ENCODE peak calls at places on chromosomes 16 and 17, in seven cellular contexts. P is Peyer's patch; Q is A549; I is OCI-LY7; X is tibial nerve; F is CD8-positive, alpha-beta T cell; L is epithelial cell of esophagus. T is an unnamed sample.

GRCh38 chr16:88570691-88571092 is 489 bp downstream of the ZC3H18 start:
- DNase-seq in P (no peak), Q (no peak), I (peak; percentile 49), X (no peak), F (peak; percentile 39), L (peak; percentile 40), T (peak; percentile 41)

GRCh38 chr17:1414001-1414574 is 14.1 kb upstream of the YWHAE start:
- DNase-seq in P (no peak), Q (no peak), I (no peak), X (no peak), F (no peak), L (no peak), T (no peak)

GRCh38 chr17:39169101-39169500 is 3.1 kb upstream of the ARL5C start:
- DNase-seq in P (no peak), Q (no peak), I (no peak), X (no peak), F (no peak), L (no peak), T (no peak)

GRCh38 chr17:69574257-69575197 is 160.0 kb downstream of the MAP2K6 start:
- DNase-seq in P (no peak), Q (no peak), I (peak; percentile 45), X (no peak), F (no peak), L (no peak), T (no peak)

GRCh38 chr16:813204-813915 is 12.8 kb upstream of the GNG13 start:
- DNase-seq in P (peak; percentile 32), Q (peak; percentile 63), I (peak; percentile 44), X (peak; percentile 26), F (peak; percentile 29), L (no peak), T (peak; percentile 38)

GRCh38 chr16:75764154-75764768 is 38.0 kb upstream of the CPHXL start:
- DNase-seq in P (peak; percentile 45), Q (peak; percentile 58), I (peak; percentile 88), X (peak; percentile 61), F (peak; percentile 29), L (peak; percentile 78), T (peak; percentile 87)

GRCh38 chr16:29811896-29812665 is at the start of gene PRRT2:
- DNase-seq in P (peak; percentile 51), Q (no peak), I (no peak), X (peak; percentile 49), F (peak; percentile 9), L (no peak), T (peak; percentile 38)

GRCh38 chr17:1478418-1478817 is 14.1 kb downstream of the MYO1C start:
- DNase-seq in P (no peak), Q (no peak), I (no peak), X (no peak), F (no peak), L (no peak), T (no peak)

GRCh38 chr17:72193395-72194106 is 72.7 kb downstream of the SOX9 start:
- DNase-seq in P (no peak), Q (no peak), I (no peak), X (no peak), F (no peak), L (peak; percentile 44), T (no peak)

GRCh38 chr17:35241520-35241919 is 1.4 kb upstream of the SLFN5 start:
- DNase-seq in P (no peak), Q (no peak), I (no peak), X (no peak), F (peak; percentile 18), L (no peak), T (no peak)

GRCh38 chr16:80586476-80586875 is 45.7 kb downstream of the DYNLRB2 start:
- DNase-seq in P (no peak), Q (no peak), I (no peak), X (no peak), F (no peak), L (no peak), T (no peak)

GRCh38 chr16:69395859-69396186 is 10.0 kb upstream of the TERF2 start:
- DNase-seq in P (no peak), Q (no peak), I (no peak), X (no peak), F (no peak), L (no peak), T (no peak)
- TF ChIP-seq CTCF in P (no peak), Q (no peak), I (no peak), X (no peak), F (no peak), L (no peak), T (no peak)

GRCh38 chr16:11784048-11784780 is 12.8 kb downstream of the ZC3H7A start:
- DNase-seq in P (no peak), Q (no peak), I (no peak), X (no peak), F (no peak), L (no peak), T (no peak)
- H3K4me3 ChIP-seq in P (no peak overlapping the region), Q (no peak overlapping the region), I (peak overlapping the region; percentile 53), X (no peak overlapping the region), F (peak overlapping the region; percentile 17), L (no peak overlapping the region), T (peak overlapping the region; percentile 66)

GRCh38 chr17:82203920-82204319 is 8.7 kb downstream of the CCDC57 start:
- DNase-seq in P (no peak), Q (no peak), I (no peak), X (no peak), F (no peak), L (no peak), T (no peak)
- TF ChIP-seq CTCF in P (no peak), Q (no peak), I (no peak), X (no peak), F (no peak), L (no peak), T (no peak)

DNA sequence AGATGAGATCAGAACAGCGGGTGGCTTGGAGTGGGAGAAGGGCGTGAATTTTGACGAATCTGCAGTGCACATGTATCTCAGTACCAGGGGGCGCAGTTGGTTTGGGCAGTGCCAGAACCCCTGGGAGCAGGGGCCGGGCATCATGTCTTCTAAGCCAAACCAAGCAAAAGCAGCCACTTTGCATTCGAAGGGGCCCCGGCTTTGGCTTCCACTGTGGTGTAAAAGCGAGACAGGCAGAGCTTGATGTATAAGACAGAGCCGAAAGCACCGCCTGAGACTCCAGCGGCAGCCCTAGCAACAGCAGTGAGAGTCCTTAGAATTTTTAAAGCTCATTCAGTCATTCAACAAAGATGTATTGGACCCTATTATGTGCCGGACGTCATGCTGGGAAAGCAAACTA is 3.8 kb upstream of the XYLT1 start:
- DNase-seq in P (peak; percentile 40), Q (no peak), I (peak; percentile 41), X (no peak), F (no peak), L (no peak), T (peak; percentile 42)
- H3K4me3 ChIP-seq in P (no peak overlapping the region), Q (no peak overlapping the region), I (no peak overlapping the region), X (no peak overlapping the region), F (no peak overlapping the region), L (no peak overlapping the region), T (no peak overlapping the region)

GRCh38 chr17:50865868-50866260 is 290 bp downstream of the TOB1 start:
- DNase-seq in P (no peak), Q (no peak), I (no peak), X (no peak), F (no peak), L (no peak), T (no peak)

GRCh38 chr17:50864747-50865059 is 1.5 kb downstream of the TOB1 start:
- DNase-seq in P (no peak), Q (no peak), I (no peak), X (no peak), F (no peak), L (no peak), T (no peak)

GRCh38 chr17:50863221-50863843 is 2.8 kb downstream of the TOB1 start:
- DNase-seq in P (peak; percentile 27), Q (no peak), I (peak; percentile 41), X (peak; percentile 66), F (no peak), L (peak; percentile 43), T (peak; percentile 63)

GRCh38 chr17:50865060-50865867 is 890 bp downstream of the TOB1 start:
- DNase-seq in P (peak; percentile 45), Q (no peak), I (peak; percentile 79), X (peak; percentile 36), F (peak; percentile 33), L (peak; percentile 50), T (peak; percentile 66)

DNA sequence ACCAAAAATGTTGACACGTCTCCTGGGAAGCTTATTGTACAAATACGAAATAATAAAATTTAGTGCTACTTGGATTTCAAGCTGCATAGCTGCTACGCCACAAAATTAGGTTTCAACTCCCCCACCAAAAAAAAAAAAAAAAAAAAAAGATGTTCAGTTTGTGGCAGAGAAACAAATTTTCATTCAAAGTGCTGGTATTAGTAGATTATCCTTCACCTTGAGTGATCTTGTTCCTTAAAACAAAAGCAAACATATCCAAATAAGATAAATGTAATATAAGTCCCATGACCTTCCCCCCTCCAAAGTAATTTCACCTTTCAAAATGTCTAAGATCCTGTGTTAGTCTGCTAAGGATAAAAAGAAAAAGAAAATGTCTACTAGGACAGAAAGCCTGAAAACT is 2.2 kb downstream of the TOB1 start:
- DNase-seq in P (no peak), Q (no peak), I (no peak), X (no peak), F (no peak), L (no peak), T (no peak)
- TF ChIP-seq CTCF in P (no peak), Q (no peak), I (no peak), X (no peak), F (no peak), L (no peak), T (no peak)

DNA sequence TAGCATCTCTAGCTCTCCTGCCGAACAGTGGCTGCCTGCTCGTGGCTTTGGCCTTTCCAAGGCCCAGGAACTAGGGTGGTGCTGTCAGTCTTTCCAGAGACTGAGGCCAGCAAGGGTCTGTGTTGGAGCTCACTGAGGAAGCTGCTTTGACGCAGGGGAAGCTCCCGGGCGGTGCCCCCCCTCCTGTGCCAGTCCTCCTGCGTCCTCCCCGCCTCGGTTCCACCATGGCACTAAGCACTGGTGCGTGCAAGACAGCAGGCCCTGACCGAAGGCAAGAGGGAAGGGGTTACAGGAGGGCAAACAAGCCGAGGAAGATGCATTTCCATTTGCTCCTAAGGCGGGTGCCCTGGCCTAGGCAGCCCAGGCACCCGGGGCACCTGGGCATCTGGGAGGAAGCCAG is 4.5 kb downstream of the CYB561 start:
- DNase-seq in P (no peak), Q (no peak), I (no peak), X (no peak), F (no peak), L (no peak), T (no peak)
- H3K4me3 ChIP-seq in P (no peak overlapping the region), Q (no peak overlapping the region), I (no peak overlapping the region), X (no peak overlapping the region), F (no peak overlapping the region), L (no peak overlapping the region), T (no peak overlapping the region)

GRCh38 chr16:56871172-56871593 is 6.2 kb downstream of the SLC12A3 start:
- DNase-seq in P (peak; percentile 55), Q (no peak), I (no peak), X (no peak), F (no peak), L (peak; percentile 58), T (peak; percentile 70)
- TF ChIP-seq CTCF in P (no peak), Q (no peak), I (no peak), X (no peak), F (no peak), L (no peak), T (no peak)

GRCh38 chr16:57041182-57042156 is 50.9 kb upstream of the CPNE2 start:
- DNase-seq in P (peak; percentile 89), Q (no peak), I (peak; percentile 83), X (no peak), F (peak; percentile 77), L (no peak), T (peak; percentile 89)
- H3K4me3 ChIP-seq in P (no peak overlapping the region), Q (no peak overlapping the region), I (peak overlapping the region; percentile 69), X (no peak overlapping the region), F (peak overlapping the region; percentile 54), L (no peak overlapping the region), T (peak overlapping the region; percentile 45)

T was measured in GM12865.